ENCODE peak calls at places on chromosomes 13 and 19, in seven cellular contexts. Z is activated CD8-positive, alpha-beta memory T cell treated with anti-CD3 and anti-CD28 coated beads for 1 hour; D is frontal cortex; I is endothelial cell; T is stimulated activated CD8-positive, alpha-beta memory T cell treated with anti-CD3 and anti-CD28 coated beads, Interleukin-2, amount 100 ng/mL, for 1 hour; B is activated T-cell treated with anti-CD3 and anti-CD28 coated beads, Interleukin-2, amount 50 U/mL, for 72 hours; W is left ventricle myocardium inferior. G is an unnamed sample.

GRCh38 chr13:49443327-49443688 is 556 bp downstream of the CAB39L start:
- DNase-seq in Z (no peak), D (peak; percentile 17), I (no peak), T (no peak), B (no peak), W (no peak), G (no peak)

GRCh38 chr13:62119739-62120700 is 704.4 kb upstream of the PCDH20 start:
- DNase-seq in Z (no peak), D (peak; percentile 1), I (no peak), T (no peak), B (no peak), W (no peak), G (no peak)

GRCh38 chr19:49741210-49741844 is 21.8 kb downstream of the TSKS start:
- DNase-seq in Z (no peak), D (no peak), I (no peak), T (no peak), B (no peak), W (no peak), G (no peak)

GRCh38 chr19:23403581-23404324 is 8.5 kb upstream of the ZNF91 start:
- DNase-seq in Z (no peak), D (no peak), I (no peak), T (no peak), B (no peak), W (no peak), G (no peak)

GRCh38 chr13:48749144-48749543 is 95.4 kb downstream of the CYSLTR2 start:
- DNase-seq in Z (no peak), D (no peak), I (no peak), T (no peak), B (no peak), W (no peak), G (no peak)

GRCh38 chr19:46717034-46717715 is at the start of gene PRKD2:
- DNase-seq in Z (peak; percentile 60), D (peak; percentile 95), I (peak; percentile 97), T (peak; percentile 82), B (peak; percentile 95), W (peak; percentile 95), G (peak; percentile 94)

GRCh38 chr19:7356899-7357627 is 8.3 kb downstream of the ARHGEF18 start:
- DNase-seq in Z (no peak), D (no peak), I (no peak), T (no peak), B (no peak), W (no peak), G (no peak)

GRCh38 chr19:38617764-38618589 is at the start of gene MAP4K1:
- DNase-seq in Z (no peak), D (peak; percentile 41), I (no peak), T (no peak), B (peak; percentile 78), W (peak; percentile 37), G (peak; percentile 67)

GRCh38 chr19:15426485-15427349 is 7.9 kb upstream of the AKAP8L start:
- DNase-seq in Z (no peak), D (no peak), I (no peak), T (no peak), B (no peak), W (no peak), G (no peak)

GRCh38 chr13:44273991-44274810 is 99.4 kb upstream of the SERP2 start:
- DNase-seq in Z (no peak), D (no peak), I (no peak), T (no peak), B (peak; percentile 19), W (no peak), G (peak; percentile 57)

GRCh38 chr13:49932066-49932465 is 4.1 kb downstream of the SPRYD7 start:
- DNase-seq in Z (no peak), D (no peak), I (no peak), T (no peak), B (no peak), W (no peak), G (no peak)

GRCh38 chr13:32408296-32408998 is 19.5 kb downstream of the N4BP2L1 start:
- DNase-seq in Z (no peak), D (no peak), I (no peak), T (no peak), B (no peak), W (no peak), G (no peak)